ENCODE peak calls at places on chromosomes 1 and 21, in ten cellular contexts. C is CD8-positive, alpha-beta memory T cell; O is left lung; Z is pancreas; Y is mesendoderm; P is right lobe of liver; Q is IMR-90; D is naive thymus-derived CD4-positive, alpha-beta T cell; E is adrenal gland; A is fibroblast of lung. H is an unnamed sample. For H3K27me3, the result is how much of the 10 kb centered on the place peaks cover.

GRCh38 chr1:232627645-232628334 is 2.1 kb downstream of the SIPA1L2 start:
- DNase-seq in O (no peak), Y (peak), A (peak), Q (peak), Z (no peak), D (peak), P (no peak), E (no peak), C (peak), H (peak)

GRCh38 chr1:56584910-56585528 is 5.7 kb upstream of the PLPP3 start:
- DNase-seq in Y (peak), E (peak), A (peak), D (no peak), C (no peak), P (no peak), Q (peak), O (no peak), Z (peak), H (no peak)

GRCh38 chr1:240706150-240706904 is 94.4 kb upstream of the GREM2 start:
- DNase-seq in Y (no peak), O (no peak), Q (peak), C (no peak), P (no peak), D (no peak), Z (no peak), A (peak), E (peak), H (no peak)

GRCh38 chr1:230255116-230255515 is 171.0 kb downstream of the PGBD5 start:
- DNase-seq in E (no peak), Z (no peak), O (no peak), Q (no peak), Y (no peak), D (no peak), A (no peak), P (no peak), C (no peak), H (no peak)

GRCh38 chr1:78854556-78854955 is 152.0 kb downstream of the ADGRL4 start:
- DNase-seq in A (no peak), C (no peak), O (no peak), Z (no peak), Q (no peak), E (no peak), P (no peak), D (no peak), Y (no peak), H (no peak)

GRCh38 chr1:25080294-25081209 is 150.5 kb upstream of the RUNX3 start:
- DNase-seq in C (no peak), O (no peak), Q (peak), Y (peak), P (peak), D (no peak), Z (no peak), E (no peak), A (peak), H (no peak)

GRCh38 chr21:33924766-33925100 is 9.1 kb upstream of the ATP5PO start:
- DNase-seq in C (no peak), P (no peak), D (no peak), Y (peak), O (no peak), A (no peak), Z (no peak), Q (no peak), E (no peak), H (no peak)

GRCh38 chr1:71488555-71489252 is 407.9 kb upstream of the ZRANB2 start:
- DNase-seq in Y (no peak), A (no peak), O (no peak), Q (no peak), E (no peak), D (no peak), C (no peak), P (no peak), Z (no peak), H (no peak)

GRCh38 chr1:67559222-67559700 is 125.7 kb upstream of the GADD45A start:
- DNase-seq in Q (peak), Y (peak), A (peak), P (no peak), Z (no peak), E (peak), O (peak), C (no peak), D (no peak), H (no peak)

GRCh38 chr1:211613108-211613947 is 34.4 kb upstream of the SLC30A1 start:
- DNase-seq in Y (peak), Q (peak), C (no peak), P (peak), E (peak), Z (no peak), D (no peak), O (peak), A (peak), H (no peak)

GRCh38 chr1:175015243-175015642 is 8.0 kb downstream of the MRPS14 start:
- DNase-seq in E (no peak), Z (no peak), Q (peak), C (no peak), A (peak), O (no peak), Y (no peak), P (no peak), D (no peak), H (no peak)

GRCh38 chr1:87294633-87295032 is 34.0 kb upstream of the LMO4 start:
- DNase-seq in O (no peak), P (no peak), Y (no peak), D (no peak), A (no peak), Z (no peak), C (no peak), E (no peak), Q (no peak), H (no peak)

GRCh38 chr21:15986277-15986676 is 256.5 kb downstream of the USP25 start:
- DNase-seq in O (no peak), Q (no peak), C (no peak), Z (no peak), D (no peak), A (peak), Y (peak), E (no peak), P (no peak), H (no peak)

GRCh38 chr1:185045793-185046441 is 559 bp downstream of the RNF2 start:
- DNase-seq in P (no peak), Q (peak), Y (peak), Z (peak), E (peak), D (no peak), C (peak), A (peak), O (peak), H (peak)

GRCh38 chr1:198620951-198621824 is 17.7 kb upstream of the PTPRC start:
- DNase-seq in P (peak), C (peak), O (peak), D (peak), Q (no peak), E (no peak), Y (no peak), Z (no peak), A (peak), H (peak)

GRCh38 chr1:67832737-67833594 is at the start of gene GNG12:
- DNase-seq in Y (peak), E (peak), C (no peak), D (no peak), O (peak), Q (peak), P (peak), A (peak), Z (peak), H (no peak)

GRCh38 chr21:36429672-36430546 is 44.7 kb downstream of the CHAF1B start:
- DNase-seq in Q (peak), Z (peak), O (peak), A (peak), C (peak), D (peak), E (peak), P (peak), Y (peak), H (peak)

DNA sequence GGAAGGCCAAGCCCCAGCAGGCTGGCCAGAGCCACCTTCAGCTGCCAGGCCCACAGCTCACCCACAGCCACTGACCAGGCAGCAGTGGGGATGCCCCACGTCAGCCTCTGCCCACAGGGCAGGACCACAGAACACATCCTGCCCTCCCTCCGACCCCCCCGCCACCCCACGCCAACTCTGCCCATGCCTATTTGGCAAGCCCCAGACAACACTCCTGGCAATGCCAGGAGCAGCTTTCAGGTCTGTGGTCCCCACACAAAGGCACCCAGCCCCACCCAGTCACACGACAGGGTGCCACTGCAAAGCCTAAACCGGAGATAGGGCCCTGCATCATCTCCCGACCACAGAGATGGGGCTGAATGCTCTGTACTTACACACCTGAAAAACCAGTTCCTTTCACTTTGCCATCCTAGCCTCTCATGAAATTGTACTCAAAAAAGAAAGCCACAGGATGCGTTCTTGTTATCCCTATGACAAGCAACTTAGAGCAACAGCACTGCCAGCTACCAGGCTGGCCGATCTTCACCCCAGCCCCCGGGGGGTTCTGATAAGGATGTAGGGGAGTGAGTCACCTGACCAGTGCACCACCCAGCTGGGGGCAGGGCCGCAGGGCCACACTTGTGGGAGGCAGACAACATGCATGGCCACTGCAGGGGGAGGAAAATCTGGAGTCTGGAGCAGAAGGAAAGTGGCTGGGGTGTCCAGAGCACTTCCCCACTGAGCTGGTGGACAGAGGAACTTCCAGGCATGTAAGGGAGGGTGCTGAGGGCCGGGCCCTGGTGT is 36.2 kb downstream of the UBE2G2 start:
- DNase-seq in O (no peak), P (no peak), A (no peak), D (peak), C (peak), E (no peak), Y (peak), Z (no peak), Q (no peak), H (peak)
- H3K27ac ChIP-seq in O (no peak), P (no peak), A (no peak), D (peak), C (no peak), E (no peak), Y (no peak), Z (no peak), Q (no peak), H (peak)

GRCh38 chr1:214086945-214087344 is 99.2 kb downstream of the PROX1 start:
- DNase-seq in D (no peak), A (no peak), Q (no peak), C (no peak), Z (no peak), Y (peak), O (no peak), P (no peak), E (no peak), H (no peak)

GRCh38 chr1:214085325-214085724 is 97.6 kb downstream of the PROX1 start:
- DNase-seq in E (no peak), O (no peak), D (no peak), Z (no peak), C (no peak), Y (no peak), Q (no peak), P (no peak), A (no peak), H (no peak)
- H3K27me3 ChIP-seq in E (under half), O (under half), D (under half), Z (under half), C (under half), Y (under half), Q (under half), P (under half), A (under half), H (under half)

GRCh38 chr1:110152133-110152785 is 2.0 kb downstream of the SLC6A17 start:
- DNase-seq in C (no peak), Y (peak), Z (no peak), P (no peak), E (no peak), O (no peak), A (peak), Q (peak), D (no peak), H (no peak)

GRCh38 chr1:110151175-110151715 is 951 bp downstream of the SLC6A17 start:
- DNase-seq in P (no peak), Q (no peak), A (no peak), Y (no peak), Z (no peak), D (no peak), O (no peak), E (no peak), C (no peak), H (no peak)

GRCh38 chr1:110153407-110153950 is 3.2 kb downstream of the SLC6A17 start:
- DNase-seq in Z (no peak), A (no peak), P (no peak), Y (no peak), Q (no peak), C (no peak), O (no peak), E (no peak), D (no peak), H (no peak)

GRCh38 chr1:110148961-110149360 is 1.3 kb upstream of the SLC6A17 start:
- DNase-seq in A (no peak), D (no peak), O (no peak), Q (peak), Z (no peak), C (no peak), P (no peak), E (no peak), Y (no peak), H (no peak)

GRCh38 chr1:110150330-110151174 is at the start of gene SLC6A17:
- DNase-seq in P (no peak), Q (peak), Y (peak), A (peak), C (no peak), E (peak), O (no peak), Z (no peak), D (no peak), H (no peak)
- H3K4me3 ChIP-seq in P (no peak), Q (peak), Y (peak), A (no peak), C (no peak), E (no peak), O (no peak), Z (peak), D (no peak), H (no peak)

DNA sequence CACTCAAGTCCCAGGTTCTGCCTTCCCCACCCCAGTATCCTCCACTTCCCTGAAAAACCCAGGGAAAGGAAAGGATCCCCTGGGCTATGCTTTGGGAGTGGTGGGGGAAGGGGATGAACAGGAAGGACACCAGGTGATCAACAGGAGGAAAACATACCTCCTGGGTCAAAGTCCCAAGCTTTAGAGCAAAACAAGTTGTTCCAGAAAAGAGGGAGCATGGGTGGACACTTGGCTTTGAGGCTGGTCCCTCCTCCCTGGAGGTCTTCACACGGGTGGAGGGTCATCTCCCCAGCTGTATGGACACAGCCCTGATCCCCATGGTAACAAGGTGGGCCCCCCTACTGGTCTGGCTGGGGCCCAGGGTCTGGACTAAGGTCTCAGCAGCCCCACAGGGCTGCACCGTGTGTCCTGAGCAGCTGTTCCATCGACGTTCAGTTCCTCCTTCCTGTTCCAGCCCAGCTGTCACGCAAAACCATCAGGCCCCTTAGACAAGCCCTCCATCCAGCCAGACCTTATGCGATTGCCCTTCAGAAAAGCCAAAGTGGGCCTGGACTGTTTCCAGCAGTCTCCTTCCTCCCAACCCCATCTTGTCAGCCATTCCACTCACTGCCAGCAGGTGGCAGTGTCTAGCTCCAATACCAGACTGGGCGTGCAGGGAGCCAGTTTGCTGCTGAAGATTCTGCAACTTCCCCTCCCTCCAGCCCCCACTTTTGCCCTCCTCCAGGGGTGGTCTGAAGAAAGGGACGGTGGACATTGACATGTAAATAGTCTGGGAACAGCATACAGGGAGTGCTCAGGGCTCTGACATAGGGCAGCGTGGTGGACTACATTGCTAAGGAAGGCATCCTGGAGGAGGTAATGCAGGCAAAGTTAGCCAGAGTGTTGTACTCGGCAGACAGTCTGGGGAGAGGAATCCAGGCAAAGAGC is 2.9 kb upstream of the PDZK1IP1 start:
- DNase-seq in P (no peak), E (peak), Y (peak), Z (peak), O (peak), A (peak), C (peak), D (peak), Q (peak), H (peak)
- H3K27ac ChIP-seq in P (peak), E (no peak), Y (no peak), Z (peak), O (no peak), A (no peak), C (no peak), D (no peak), Q (no peak), H (no peak)

DNA sequence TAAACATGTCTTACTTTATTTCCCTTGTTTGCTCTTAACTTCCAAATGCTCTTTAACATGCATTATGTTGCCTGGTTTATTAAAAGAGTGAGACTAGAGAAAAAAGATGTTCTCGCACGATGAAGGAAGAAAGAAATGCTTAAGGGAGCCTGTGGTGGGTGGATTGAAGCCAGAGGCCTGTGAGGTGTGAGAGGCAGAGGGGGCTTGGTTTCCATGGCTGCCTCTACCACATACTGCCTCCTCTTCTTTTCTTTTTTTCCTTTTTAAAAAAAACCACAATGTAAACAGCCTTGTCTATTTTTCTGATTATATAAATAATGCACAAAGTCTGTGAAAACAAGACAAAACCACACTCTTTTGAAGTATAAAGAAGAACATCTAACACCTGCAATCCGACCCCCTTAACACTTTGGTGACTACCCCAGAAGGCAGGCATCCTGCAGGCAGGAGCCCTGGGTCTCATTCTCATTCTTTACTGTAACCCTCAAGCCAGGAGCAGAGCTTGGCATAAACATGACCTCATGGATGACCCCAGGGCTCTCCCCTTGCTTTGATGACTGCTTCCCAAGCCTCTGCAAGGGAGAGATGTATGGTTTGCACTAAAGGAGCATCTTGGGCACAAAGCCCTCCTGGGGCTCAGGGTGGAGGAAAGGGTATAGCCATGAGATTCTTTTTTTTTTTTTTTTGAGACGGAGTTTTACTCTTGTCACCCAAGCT is 10.1 kb upstream of the PARP1 start:
- DNase-seq in Z (no peak), Y (no peak), O (no peak), P (no peak), C (peak), E (no peak), A (no peak), Q (no peak), D (no peak), H (no peak)
- H3K27me3 ChIP-seq in Z (under half), Y (under half), O (under half), P (under half), C (under half), E (under half), A (under half), Q (under half), D (under half), H (under half)

GRCh38 chr1:40039245-40039756 is 1.2 kb upstream of the CAP1 start:
- DNase-seq in A (no peak), E (no peak), Y (peak), O (no peak), Z (no peak), P (no peak), Q (peak), D (no peak), C (no peak), H (peak)

GRCh38 chr1:40039757-40040510 is 595 bp upstream of the CAP1 start:
- DNase-seq in D (peak), E (peak), Q (peak), O (peak), P (peak), C (peak), Y (peak), Z (peak), A (peak), H (peak)

GRCh38 chr1:40040511-40041465 is at the start of gene CAP1:
- DNase-seq in C (peak), D (peak), E (peak), Y (peak), P (peak), Q (peak), Z (peak), A (peak), O (peak), H (peak)

GRCh38 chr1:40036574-40036973 is 4.0 kb upstream of the CAP1 start:
- DNase-seq in C (no peak), O (peak), D (no peak), A (peak), Q (peak), P (no peak), Y (no peak), Z (peak), E (peak), H (no peak)

DNA sequence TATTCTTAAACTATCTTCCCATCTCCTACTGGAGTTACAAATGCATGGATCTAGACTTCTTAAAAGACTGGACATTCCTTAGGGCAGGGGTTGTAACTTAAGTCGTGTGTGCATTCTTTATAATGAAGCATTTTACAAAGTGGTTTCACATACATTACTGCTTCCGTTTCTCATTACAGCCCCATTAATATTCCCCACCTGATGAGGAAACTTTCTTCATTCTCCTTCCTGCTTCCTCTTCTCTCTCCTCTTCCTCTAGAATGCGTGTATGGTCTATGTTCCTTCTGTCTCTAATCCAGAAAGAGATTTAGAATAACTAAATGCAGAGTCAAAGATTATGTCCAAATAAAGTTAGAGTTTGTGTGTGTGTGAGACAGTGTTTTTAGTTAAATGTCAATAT is 1.8 kb upstream of the CAP1 start:
- DNase-seq in O (no peak), Z (no peak), D (no peak), P (no peak), A (no peak), Q (no peak), Y (no peak), C (no peak), E (no peak), H (no peak)
- H3K4me3 ChIP-seq in O (no peak), Z (no peak), D (no peak), P (no peak), A (no peak), Q (no peak), Y (no peak), C (peak), E (no peak), H (no peak)

GRCh38 chr1:171654705-171655214 is 2.3 kb upstream of the MYOC start:
- DNase-seq in Z (no peak), D (no peak), Q (no peak), O (no peak), C (no peak), A (no peak), Y (no peak), E (no peak), P (no peak), H (no peak)

GRCh38 chr1:171653796-171654704 is 1.6 kb upstream of the MYOC start:
- DNase-seq in C (no peak), D (no peak), Q (peak), A (peak), P (peak), Z (no peak), O (no peak), Y (no peak), E (no peak), H (no peak)

GRCh38 chr1:171652234-171652822 is at the start of gene MYOC:
- DNase-seq in A (no peak), Q (no peak), Z (no peak), C (no peak), O (no peak), Y (no peak), P (no peak), D (no peak), E (no peak), H (no peak)

GRCh38 chr1:171661076-171661650 is 8.7 kb upstream of the MYOC start:
- DNase-seq in Q (no peak), Z (no peak), C (no peak), D (no peak), Y (no peak), A (no peak), O (no peak), P (no peak), E (no peak), H (no peak)

GRCh38 chr1:171655215-171656116 is 3.0 kb upstream of the MYOC start:
- DNase-seq in Y (peak), C (peak), P (peak), D (peak), O (peak), E (peak), A (peak), Q (peak), Z (peak), H (peak)
- H3K27ac ChIP-seq in Y (no peak), C (no peak), P (peak), D (no peak), O (peak), E (peak), A (peak), Q (no peak), Z (peak), H (no peak)